ENCODE peak calls at places on chromosomes 11 and 22, in four cellular contexts. D, Q, G and R are unnamed samples.

GRCh38 chr22:50620861-50621490 is 7.0 kb downstream of the ARSA start:
- DNase-seq in D (no peak), Q (no peak), G (no peak), R (peak)

GRCh38 chr22:20862540-20862939 is 3.7 kb downstream of the SNAP29 start:
- DNase-seq in D (no peak), Q (no peak), G (no peak), R (no peak)

GRCh38 chr11:76008474-76008873 is 193.5 kb downstream of the UVRAG start:
- DNase-seq in D (no peak), Q (no peak), G (no peak), R (no peak)

GRCh38 chr22:49021097-49021925 is 806.4 kb downstream of the BRD1 start:
- DNase-seq in D (peak), Q (peak), G (no peak), R (peak)

GRCh38 chr22:50600541-50600940 is at the start of gene MAPK8IP2:
- DNase-seq in D (no peak), Q (no peak), G (no peak), R (peak)

GRCh38 chr11:102378818-102379217 is 31.8 kb downstream of the BIRC2 start:
- DNase-seq in D (no peak), Q (no peak), G (no peak), R (no peak)

GRCh38 chr22:38112361-38112760 is 1.9 kb upstream of the BAIAP2L2 start:
- DNase-seq in D (no peak), Q (no peak), G (no peak), R (no peak)

GRCh38 chr22:25878933-25879332 is 136.9 kb downstream of the MYO18B start:
- DNase-seq in D (no peak), Q (no peak), G (no peak), R (no peak)

GRCh38 chr11:92932023-92932422 is 37.4 kb upstream of the MTNR1B start:
- DNase-seq in D (no peak), Q (no peak), G (no peak), R (no peak)

GRCh38 chr11:86738615-86739014 is 61.7 kb upstream of the PRSS23 start:
- DNase-seq in D (no peak), Q (no peak), G (no peak), R (no peak)

GRCh38 chr11:113505541-113506375 is 30.6 kb upstream of the DRD2 start:
- DNase-seq in D (no peak), Q (no peak), G (peak), R (no peak)

GRCh38 chr11:115499241-115499799 is 4.9 kb downstream of the CADM1 start:
- DNase-seq in D (no peak), Q (no peak), G (no peak), R (no peak)

GRCh38 chr11:27395556-27396258 is 32.7 kb upstream of the CCDC34 start:
- DNase-seq in D (no peak), Q (no peak), G (no peak), R (no peak)

GRCh38 chr11:94727766-94728165 is 40.4 kb upstream of the AMOTL1 start:
- DNase-seq in D (no peak), Q (no peak), G (peak), R (no peak)

GRCh38 chr11:94730153-94730552 is 38.0 kb upstream of the AMOTL1 start:
- DNase-seq in D (no peak), Q (no peak), G (peak), R (no peak)

GRCh38 chr11:94728541-94728940 is 39.6 kb upstream of the AMOTL1 start:
- DNase-seq in D (no peak), Q (no peak), G (no peak), R (no peak)

GRCh38 chr11:94731921-94732601 is 36.1 kb upstream of the AMOTL1 start:
- DNase-seq in D (peak), Q (peak), G (peak), R (no peak)

GRCh38 chr11:94729352-94729751 is 38.8 kb upstream of the AMOTL1 start:
- DNase-seq in D (no peak), Q (no peak), G (no peak), R (no peak)
- TF ChIP-seq POLR2A in D (no peak), Q (no peak), G (no peak), R (no peak)

GRCh38 chr22:30385913-30386312 is 1.3 kb downstream of the RNF215 start:
- DNase-seq in D (no peak), Q (no peak), G (no peak), R (no peak)

GRCh38 chr22:30390974-30391691 is 3.9 kb upstream of the RNF215 start:
- DNase-seq in D (no peak), Q (no peak), G (no peak), R (peak)

GRCh38 chr22:30383061-30383460 is 4.2 kb downstream of the RNF215 start:
- DNase-seq in D (no peak), Q (no peak), G (no peak), R (no peak)

GRCh38 chr22:30386608-30386959 is 627 bp downstream of the RNF215 start:
- DNase-seq in D (peak), Q (peak), G (no peak), R (no peak)

DNA sequence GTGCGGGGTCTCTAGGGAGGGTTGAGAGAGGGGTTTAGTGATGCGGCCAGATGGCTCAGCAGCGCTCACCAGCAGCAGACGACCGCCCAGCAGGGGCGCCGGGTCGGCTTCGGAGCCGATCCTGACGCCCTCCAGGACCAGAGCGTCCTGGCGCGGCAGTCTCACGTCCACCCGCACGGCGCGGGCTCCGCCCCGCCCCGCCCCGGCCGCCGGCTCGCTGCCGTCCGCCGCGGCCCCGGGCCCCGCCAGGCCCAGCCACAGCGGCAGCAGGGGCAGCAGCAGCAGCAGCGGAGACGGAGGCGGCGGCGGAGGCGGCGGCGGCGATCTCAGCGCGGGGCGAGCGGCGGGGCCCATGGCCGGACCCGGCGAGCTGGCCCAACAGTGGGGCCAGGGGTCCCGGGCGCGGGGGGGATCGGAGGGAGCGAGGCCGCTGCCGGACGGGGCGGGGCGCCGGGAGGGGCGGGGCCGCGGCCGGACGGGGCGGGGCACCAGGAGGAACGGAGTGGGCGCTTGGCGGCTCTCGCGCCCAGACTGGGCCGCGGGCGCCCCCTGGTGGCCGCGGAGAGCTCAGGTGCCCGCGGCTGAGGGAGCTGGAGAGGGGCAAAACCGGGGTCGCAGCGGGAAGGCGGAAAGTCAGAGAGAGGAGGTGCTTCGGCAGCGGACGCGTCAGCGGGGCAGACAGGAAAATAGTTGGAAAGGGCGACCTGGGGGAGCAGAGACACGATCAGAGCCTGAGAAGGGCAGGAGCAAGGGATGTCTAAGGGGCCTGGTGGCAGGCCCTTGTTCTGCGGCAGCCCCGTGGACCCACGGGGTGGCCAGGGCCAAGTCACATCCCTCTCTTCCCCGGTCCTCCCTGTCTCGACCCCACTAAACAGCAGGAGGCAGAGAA is at the start of gene RNF215:
- DNase-seq in D (peak), Q (peak), G (peak), R (peak)
- TF ChIP-seq POLR2A in D (no peak), Q (peak), G (no peak), R (no peak)

GRCh38 chr11:45470151-45471001 is 184.2 kb upstream of the SYT13 start:
- DNase-seq in D (no peak), Q (peak), G (no peak), R (peak)

GRCh38 chr11:45473491-45473890 is 187.3 kb upstream of the SYT13 start:
- DNase-seq in D (peak), Q (no peak), G (no peak), R (peak)

GRCh38 chr11:45471002-45471665 is 185.0 kb upstream of the SYT13 start:
- DNase-seq in D (no peak), Q (no peak), G (no peak), R (peak)

GRCh38 chr11:45475135-45475534 is 189.0 kb upstream of the SYT13 start:
- DNase-seq in D (peak), Q (no peak), G (no peak), R (no peak)

GRCh38 chr11:45472713-45473317 is 186.7 kb upstream of the SYT13 start:
- DNase-seq in D (peak), Q (no peak), G (no peak), R (peak)
- TF ChIP-seq POLR2A in D (no peak), Q (no peak), G (no peak), R (no peak)

GRCh38 chr22:46263208-46263575 is at the start of gene PKDREJ:
- DNase-seq in D (no peak), Q (no peak), G (no peak), R (no peak)

GRCh38 chr22:46256358-46256958 is 6.4 kb upstream of the CDPF1 start:
- DNase-seq in D (no peak), Q (no peak), G (no peak), R (no peak)

GRCh38 chr22:46262449-46263207 is 515 bp downstream of the PKDREJ start:
- DNase-seq in D (peak), Q (peak), G (no peak), R (peak)

GRCh38 chr22:46259374-46259773 is 3.8 kb downstream of the PKDREJ start:
- DNase-seq in D (no peak), Q (no peak), G (no peak), R (no peak)

DNA sequence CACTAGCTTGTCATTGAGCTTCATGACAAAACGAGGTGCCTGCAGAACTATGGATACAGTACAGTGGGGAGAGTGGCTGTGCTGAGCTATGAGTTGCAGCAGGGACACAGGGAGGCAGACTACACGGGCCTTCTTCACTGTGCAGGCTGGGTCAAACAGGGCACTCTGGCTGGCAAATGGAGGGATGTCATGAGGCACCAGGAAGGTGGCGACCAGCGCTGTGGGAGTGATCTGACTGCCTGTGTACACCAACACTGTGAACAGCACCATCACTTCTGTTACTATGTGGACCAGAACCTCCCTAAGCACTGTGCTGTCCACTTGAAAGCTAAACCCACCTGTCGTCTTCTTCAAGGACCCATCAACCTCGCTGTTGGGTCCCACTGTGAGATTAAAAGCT is 3.1 kb downstream of the PKDREJ start:
- DNase-seq in D (no peak), Q (no peak), G (no peak), R (no peak)
- TF ChIP-seq POLR2A in D (no peak), Q (no peak), G (no peak), R (no peak)